ENCODE peak calls at places on chromosome 11, in five cellular contexts. One of them, this sample, is unnamed.

GRCh38 chr11:117717485-117718314 is 79.3 kb downstream of the DSCAML1 start:
- DNase-seq in Right ventricle myocardium inferior: no peak
- DNase-seq in left lung: peak; percentile 66
- DNase-seq in Right ventricle myocardium superior: peak; percentile 56
- DNase-seq in activated B cell treated with CpG ODN at 0.5 μM for 24 hours: no peak
- DNase-seq in this sample: no peak

GRCh38 chr11:2257023-2257700 is 13.2 kb downstream of the ASCL2 start:
- DNase-seq in Right ventricle myocardium superior: no peak
- DNase-seq in Right ventricle myocardium inferior: no peak
- DNase-seq in left lung: no peak
- DNase-seq in activated B cell treated with CpG ODN at 0.5 μM for 24 hours: no peak
- DNase-seq in this sample: no peak

GRCh38 chr11:9817191-9817590 is 153.3 kb downstream of the SWAP70 start:
- DNase-seq in Right ventricle myocardium inferior: no peak
- DNase-seq in left lung: no peak
- DNase-seq in Right ventricle myocardium superior: no peak
- DNase-seq in activated B cell treated with CpG ODN at 0.5 μM for 24 hours: no peak
- DNase-seq in this sample: no peak

GRCh38 chr11:130945945-130946344 is 29.7 kb upstream of the SNX19 start:
- DNase-seq in left lung: peak; percentile 45
- DNase-seq in Right ventricle myocardium inferior: no peak
- DNase-seq in Right ventricle myocardium superior: peak; percentile 55
- DNase-seq in activated B cell treated with CpG ODN at 0.5 μM for 24 hours: no peak
- DNase-seq in this sample: no peak

GRCh38 chr11:117914398-117914761 is 14.8 kb downstream of the TMPRSS13 start:
- DNase-seq in activated B cell treated with CpG ODN at 0.5 μM for 24 hours: no peak
- DNase-seq in left lung: peak; percentile 16
- DNase-seq in Right ventricle myocardium superior: no peak
- DNase-seq in Right ventricle myocardium inferior: no peak
- DNase-seq in this sample: no peak

GRCh38 chr11:19753451-19754041 is 40.9 kb downstream of the NAV2 start:
- DNase-seq in Right ventricle myocardium inferior: no peak
- DNase-seq in activated B cell treated with CpG ODN at 0.5 μM for 24 hours: no peak
- DNase-seq in left lung: peak; percentile 73
- DNase-seq in Right ventricle myocardium superior: no peak
- DNase-seq in this sample: no peak

GRCh38 chr11:61776561-61777075 is 15.8 kb downstream of the TMEM258 start:
- DNase-seq in activated B cell treated with CpG ODN at 0.5 μM for 24 hours: peak; percentile 50
- DNase-seq in Right ventricle myocardium superior: no peak
- DNase-seq in left lung: peak; percentile 51
- DNase-seq in Right ventricle myocardium inferior: peak; percentile 37
- DNase-seq in this sample: peak; percentile 94

GRCh38 chr11:127670372-127670771 is 669.8 kb upstream of the KIRREL3 start:
- DNase-seq in Right ventricle myocardium inferior: no peak
- DNase-seq in left lung: no peak
- DNase-seq in activated B cell treated with CpG ODN at 0.5 μM for 24 hours: no peak
- DNase-seq in Right ventricle myocardium superior: no peak
- DNase-seq in this sample: no peak

GRCh38 chr11:83681944-83682644 is 395.9 kb upstream of the CCDC90B start:
- DNase-seq in activated B cell treated with CpG ODN at 0.5 μM for 24 hours: no peak
- DNase-seq in Right ventricle myocardium inferior: no peak
- DNase-seq in Right ventricle myocardium superior: no peak
- DNase-seq in left lung: no peak
- DNase-seq in this sample: no peak

This sample was measured in GM12892.